ENCODE peak calls at places on chromosomes 16 and 17, in six cellular contexts. Q is H9, K is Peyer's patch, S is right cardiac atrium, G is tibial nerve, Y is psoas muscle. I is an unnamed sample. For H3K4me1, the result is how much of the 10 kb centered on the place peaks cover.

GRCh38 chr16:11836653-11837244 is 14.6 kb downstream of the RSL1D1 start:
- DNase-seq in Q (no peak), K (no peak), S (no peak), G (no peak), Y (no peak), I (no peak)

GRCh38 chr17:57980522-57980921 is 7.5 kb downstream of the VEZF1 start:
- DNase-seq in Q (no peak), K (no peak), S (no peak), G (no peak), Y (no peak), I (no peak)

GRCh38 chr17:5825717-5826330 is 241.5 kb upstream of the NLRP1 start:
- DNase-seq in Q (no peak), K (no peak), S (no peak), G (no peak), Y (no peak), I (no peak)

GRCh38 chr17:61570118-61570517 is 20.9 kb downstream of the NACA2 start:
- DNase-seq in Q (no peak), K (no peak), S (no peak), G (no peak), Y (no peak), I (no peak)

GRCh38 chr17:38663125-38663751 is 11.5 kb downstream of the EPOP start:
- DNase-seq in Q (peak), K (no peak), S (peak), G (no peak), Y (no peak), I (no peak)

GRCh38 chr17:30376621-30377452 is 1.9 kb upstream of the CPD start:
- DNase-seq in Q (no peak), K (no peak), S (peak), G (no peak), Y (no peak), I (no peak)

GRCh38 chr17:58330997-58331814 is 2.6 kb upstream of the TSPOAP1 start:
- DNase-seq in Q (peak), K (peak), S (no peak), G (no peak), Y (no peak), I (no peak)

GRCh38 chr17:55311767-55312375 is 47.1 kb downstream of the HLF start:
- DNase-seq in Q (no peak), K (no peak), S (no peak), G (no peak), Y (no peak), I (no peak)

GRCh38 chr17:80264048-80264792 is 3.6 kb downstream of the RNF213 start:
- DNase-seq in Q (no peak), K (peak), S (no peak), G (no peak), Y (peak), I (no peak)

GRCh38 chr17:1492249-1493206 is at the start of gene MYO1C:
- DNase-seq in Q (peak), K (no peak), S (peak), G (no peak), Y (peak), I (no peak)
- H3K4me1 ChIP-seq in Q (under half), K (under half), S (under half), G (under half), Y (half or more), I (half or more)

GRCh38 chr17:68029512-68030215 is 5.9 kb upstream of the KPNA2 start:
- DNase-seq in Q (no peak), K (no peak), S (no peak), G (no peak), Y (no peak), I (no peak)
- H3K4me1 ChIP-seq in Q (under half), K (under half), S (under half), G (under half), Y (under half), I (under half)

GRCh38 chr17:79002796-79003593 is 6.6 kb downstream of the CANT1 start:
- DNase-seq in Q (no peak), K (no peak), S (no peak), G (no peak), Y (no peak), I (no peak)
- H3K4me1 ChIP-seq in Q (under half), K (under half), S (under half), G (under half), Y (under half), I (under half)

GRCh38 chr17:76501018-76501826 is at the start of gene RHBDF2:
- DNase-seq in Q (peak), K (peak), S (peak), G (peak), Y (peak), I (peak)
- H3K4me1 ChIP-seq in Q (under half), K (under half), S (under half), G (under half), Y (under half), I (under half)

I was measured in thoracic aorta.